ENCODE peak calls at places on chromosome 5, in ten cellular contexts. M is A549, K is hepatocyte, G is uterus, O is trophoblast cell, V is heart left ventricle, H is cardiac muscle cell, C is right lobe of liver, Q is body of pancreas, R is DND-41. Y is an unnamed sample.

GRCh38 chr5:40410231-40410861 is 269.4 kb upstream of the PTGER4 start:
- DNase-seq in M (no peak), K (no peak), G (no peak), O (peak; percentile 66), V (no peak), H (peak; percentile 84), C (no peak), Q (peak; percentile 40), R (peak; percentile 82), Y (no peak)

GRCh38 chr5:122236270-122236669 is 75.8 kb upstream of the SNCAIP start:
- DNase-seq in M (no peak), K (no peak), G (no peak), O (peak; percentile 7), V (no peak), H (no peak), C (no peak), Q (no peak), R (no peak), Y (no peak)

GRCh38 chr5:22560115-22560514 is 293.0 kb downstream of the CDH12 start:
- DNase-seq in M (peak; percentile 12), K (peak; percentile 25), G (no peak), O (peak; percentile 80), V (no peak), H (peak; percentile 88), C (no peak), Q (no peak), R (no peak), Y (no peak)

GRCh38 chr5:104096451-104096850 is 533.9 kb upstream of the NUDT12 start:
- DNase-seq in M (no peak), K (no peak), G (no peak), O (no peak), V (no peak), H (no peak), C (no peak), Q (no peak), R (no peak), Y (no peak)

GRCh38 chr5:963673-964531 is 44.7 kb upstream of the NKD2 start:
- DNase-seq in M (no peak), K (peak; percentile 74), G (no peak), O (no peak), V (peak; percentile 76), H (peak; percentile 97), C (no peak), Q (no peak), R (peak; percentile 94), Y (no peak)

GRCh38 chr5:125835293-125836172 is 587.7 kb upstream of the GRAMD2B start:
- DNase-seq in M (peak; percentile 31), K (peak; percentile 66), G (peak; percentile 40), O (peak; percentile 37), V (peak; percentile 29), H (peak; percentile 80), C (peak; percentile 21), Q (peak; percentile 57), R (peak; percentile 8), Y (no peak)

GRCh38 chr5:170630711-170631141 is 126.9 kb downstream of the KCNIP1 start:
- DNase-seq in M (no peak), K (peak; percentile 17), G (no peak), O (peak; percentile 8), V (no peak), H (no peak), C (no peak), Q (no peak), R (no peak), Y (no peak)

GRCh38 chr5:1415059-1415425 is 30.2 kb downstream of the SLC6A3 start:
- DNase-seq in M (no peak), K (no peak), G (no peak), O (no peak), V (peak; percentile 6), H (no peak), C (peak; percentile 10), Q (no peak), R (no peak), Y (no peak)

GRCh38 chr5:67581203-67581602 is 384.6 kb upstream of the CD180 start:
- DNase-seq in M (no peak), K (no peak), G (no peak), O (no peak), V (no peak), H (no peak), C (no peak), Q (no peak), R (no peak), Y (peak; percentile 12)

GRCh38 chr5:68406767-68407232 is 191.2 kb downstream of the PIK3R1 start:
- DNase-seq in M (peak; percentile 51), K (peak; percentile 47), G (no peak), O (no peak), V (no peak), H (no peak), C (peak; percentile 40), Q (no peak), R (no peak), Y (no peak)

GRCh38 chr5:180140627-180141006 is 68.4 kb downstream of the RASGEF1C start:
- DNase-seq in M (no peak), K (no peak), G (no peak), O (no peak), V (no peak), H (no peak), C (no peak), Q (no peak), R (no peak), Y (no peak)

GRCh38 chr5:147560982-147561381 is 51.1 kb upstream of the DPYSL3 start:
- DNase-seq in M (no peak), K (no peak), G (no peak), O (no peak), V (no peak), H (no peak), C (no peak), Q (no peak), R (no peak), Y (no peak)

GRCh38 chr5:129899454-129899853 is 4.8 kb upstream of the CHSY3 start:
- DNase-seq in M (peak; percentile 19), K (no peak), G (no peak), O (peak; percentile 41), V (no peak), H (peak; percentile 60), C (no peak), Q (no peak), R (no peak), Y (no peak)

GRCh38 chr5:123916331-123917121 is 404.5 kb downstream of the CSNK1G3 start:
- DNase-seq in M (no peak), K (peak; percentile 13), G (no peak), O (peak; percentile 45), V (no peak), H (peak; percentile 40), C (no peak), Q (no peak), R (no peak), Y (no peak)

GRCh38 chr5:44275908-44276307 is 113.3 kb downstream of the FGF10 start:
- DNase-seq in M (no peak), K (no peak), G (no peak), O (no peak), V (no peak), H (no peak), C (no peak), Q (no peak), R (no peak), Y (no peak)

GRCh38 chr5:151917931-151918330 is 6.7 kb downstream of the GLRA1 start:
- DNase-seq in M (no peak), K (no peak), G (no peak), O (no peak), V (no peak), H (no peak), C (no peak), Q (no peak), R (no peak), Y (no peak)
- H3K27ac ChIP-seq in M (no peak overlapping the region), K (no peak overlapping the region), G (no peak overlapping the region), O (no peak overlapping the region), V (no peak overlapping the region), H (no peak overlapping the region), C (no peak overlapping the region), Q (no peak overlapping the region), R (no peak overlapping the region), Y (no peak overlapping the region)

GRCh38 chr5:143646961-143647360 is 165.0 kb upstream of the HMHB1 start:
- DNase-seq in M (no peak), K (no peak), G (no peak), O (peak; percentile 22), V (no peak), H (no peak), C (no peak), Q (no peak), R (no peak), Y (no peak)
- H3K4me3 ChIP-seq in M (no peak overlapping the region), K (no peak overlapping the region), G (no peak overlapping the region), O (no peak overlapping the region), V (no peak overlapping the region), H (no peak overlapping the region), C (no peak overlapping the region), Q (no peak overlapping the region), R (no peak overlapping the region), Y (no peak overlapping the region)

GRCh38 chr5:140246378-140247122 is 56.4 kb downstream of the PFDN1 start:
- DNase-seq in M (no peak), K (peak; percentile 69), G (peak; percentile 71), O (no peak), V (peak; percentile 83), H (peak; percentile 74), C (no peak), Q (no peak), R (no peak), Y (no peak)
- H3K27ac ChIP-seq in M (no peak overlapping the region), K (peak overlapping the region; percentile 70), G (peak overlapping the region; percentile 67), O (peak overlapping the region; percentile 93), V (peak overlapping the region; percentile 64), H (no peak overlapping the region), C (no peak overlapping the region), Q (no peak overlapping the region), R (no peak overlapping the region), Y (peak overlapping the region; percentile 91)

GRCh38 chr5:132820162-132820754 is 7.2 kb downstream of the SOWAHA start:
- DNase-seq in M (peak; percentile 90), K (peak; percentile 95), G (peak; percentile 86), O (peak; percentile 98), V (peak; percentile 90), H (peak; percentile 96), C (peak; percentile 92), Q (peak; percentile 94), R (peak; percentile 83), Y (peak; percentile 78)

GRCh38 chr5:132821791-132822190 is 8.7 kb downstream of the SHROOM1 start:
- DNase-seq in M (no peak), K (peak; percentile 47), G (no peak), O (no peak), V (no peak), H (no peak), C (no peak), Q (no peak), R (no peak), Y (no peak)

GRCh38 chr5:132816554-132816953 is 3.5 kb downstream of the SOWAHA start:
- DNase-seq in M (no peak), K (no peak), G (no peak), O (no peak), V (no peak), H (no peak), C (no peak), Q (no peak), R (no peak), Y (no peak)

GRCh38 chr5:132821350-132821749 is 8.2 kb downstream of the SOWAHA start:
- DNase-seq in M (no peak), K (no peak), G (no peak), O (no peak), V (no peak), H (no peak), C (no peak), Q (no peak), R (no peak), Y (no peak)

DNA sequence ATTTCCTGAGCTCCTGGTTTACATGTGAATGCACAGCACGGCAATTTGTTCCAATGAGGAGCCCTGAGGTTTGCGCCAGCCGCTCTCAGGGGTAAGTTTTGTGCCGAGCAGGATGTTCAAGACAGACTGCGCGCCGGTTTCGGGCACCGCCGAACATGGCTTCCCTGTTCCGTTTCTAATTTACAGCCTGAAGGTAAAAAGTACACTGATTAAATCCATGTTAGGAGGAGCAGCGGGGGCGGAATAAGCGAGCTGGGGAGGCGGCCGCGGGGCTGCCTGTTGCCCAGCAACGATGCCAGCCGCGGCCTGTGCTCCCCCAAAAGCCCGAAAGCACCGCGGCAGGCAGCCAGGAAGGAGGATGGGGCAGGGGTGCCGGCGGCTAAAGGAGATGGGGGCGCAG is 6.4 kb downstream of the SOWAHA start:
- DNase-seq in M (no peak), K (no peak), G (peak; percentile 21), O (peak; percentile 19), V (no peak), H (no peak), C (no peak), Q (no peak), R (no peak), Y (no peak)
- H3K4me3 ChIP-seq in M (no peak overlapping the region), K (no peak overlapping the region), G (peak overlapping the region; percentile 11), O (no peak overlapping the region), V (no peak overlapping the region), H (no peak overlapping the region), C (no peak overlapping the region), Q (no peak overlapping the region), R (no peak overlapping the region), Y (no peak overlapping the region)